ENCODE peak calls at places on chromosomes 12 and 14, in five cellular contexts. T, U, J, Q and O are unnamed samples.
A peak's percentile ranks its signal among the peaks of the same experiment; 100 is the strongest.

GRCh38 chr14:51401756-51402155 is 161.7 kb downstream of the TMX1 start:
- DNase-seq in U (no peak), J (no peak), Q (no peak), T (no peak), O (no peak)

GRCh38 chr12:84911331-84912190 is 1.0 kb downstream of the SLC6A15 start:
- DNase-seq in U (peak; percentile 53), Q (no peak), T (peak; percentile 90), J (no peak), O (peak; percentile 10)

GRCh38 chr12:68332726-68333630 is 816 bp upstream of the MDM1 start:
- DNase-seq in T (no peak), Q (no peak), U (no peak), J (no peak), O (no peak)

GRCh38 chr12:55729592-55730446 is 1.0 kb upstream of the CD63 start:
- DNase-seq in U (peak; percentile 86), T (peak; percentile 71), J (peak; percentile 79), Q (peak; percentile 40), O (peak; percentile 39)

GRCh38 chr12:102950107-102950949 is 7.1 kb upstream of the ASCL1 start:
- DNase-seq in J (no peak), T (no peak), U (peak; percentile 60), Q (no peak), O (no peak)

GRCh38 chr12:5505116-5505515 is 73.2 kb downstream of the NTF3 start:
- DNase-seq in Q (no peak), T (no peak), J (no peak), U (no peak), O (no peak)

GRCh38 chr12:56391721-56392120 is 29.1 kb upstream of the APOF start:
- DNase-seq in Q (no peak), T (no peak), U (no peak), J (no peak), O (no peak)

GRCh38 chr12:124174406-124174805 is 120.5 kb upstream of the RFLNA start:
- DNase-seq in T (peak; percentile 70), J (no peak), Q (no peak), U (no peak), O (no peak)

GRCh38 chr12:26791328-26791791 is 41.6 kb downstream of the ITPR2 start:
- DNase-seq in T (peak; percentile 72), U (no peak), Q (no peak), J (no peak), O (no peak)

GRCh38 chr12:45183263-45183662 is 32.6 kb upstream of the ANO6 start:
- DNase-seq in U (no peak), Q (no peak), T (peak; percentile 53), J (no peak), O (no peak)

GRCh38 chr12:94977766-94978468 is 25.6 kb downstream of the NDUFA12 start:
- DNase-seq in J (no peak), Q (no peak), U (no peak), T (no peak), O (no peak)

GRCh38 chr12:19222566-19222965 is 93.0 kb downstream of the PLEKHA5 start:
- DNase-seq in J (no peak), U (no peak), T (peak; percentile 41), Q (no peak), O (no peak)

GRCh38 chr12:121796855-121797751 is 3.6 kb upstream of the RHOF start:
- DNase-seq in J (no peak), Q (no peak), U (peak; percentile 92), T (peak; percentile 82), O (no peak)

GRCh38 chr14:68211421-68211820 is 391.8 kb downstream of the RAD51B start:
- DNase-seq in Q (no peak), T (peak; percentile 29), U (no peak), J (no peak), O (no peak)

GRCh38 chr14:88421286-88421685 is 35.8 kb downstream of the SPATA7 start:
- DNase-seq in T (peak; percentile 2), Q (no peak), U (no peak), J (no peak), O (no peak)

GRCh38 chr12:116604151-116604550 is 45.0 kb downstream of the MAP1LC3B2 start:
- DNase-seq in Q (no peak), U (no peak), J (no peak), T (no peak), O (peak; percentile 84)

GRCh38 chr12:99498756-99499155 is 148.8 kb upstream of the GARIN6 start:
- DNase-seq in T (peak; percentile 1), U (no peak), Q (no peak), J (no peak), O (no peak)

GRCh38 chr14:51884086-51884927 is 23.9 kb downstream of the GNG2 start:
- DNase-seq in T (peak; percentile 90), U (no peak), Q (no peak), J (no peak), O (no peak)

GRCh38 chr14:34562776-34563150 is 23.3 kb upstream of the EAPP start:
- DNase-seq in J (no peak), Q (no peak), U (no peak), T (no peak), O (no peak)

GRCh38 chr12:93868771-93869170 is 191.6 kb downstream of the CRADD start:
- DNase-seq in T (peak; percentile 91), Q (no peak), J (no peak), U (no peak), O (no peak)

GRCh38 chr12:16189849-16190248 is 87.6 kb downstream of the SLC15A5 start:
- DNase-seq in Q (no peak), T (peak; percentile 74), J (no peak), U (peak; percentile 3), O (no peak)

GRCh38 chr12:44464180-44464579 is 411.9 kb downstream of the NELL2 start:
- DNase-seq in T (no peak), U (no peak), Q (no peak), J (no peak), O (no peak)

GRCh38 chr14:106094654-106095189 is 568.3 kb downstream of the TMEM121 start:
- DNase-seq in J (peak; percentile 95), U (no peak), T (no peak), Q (peak; percentile 68), O (no peak)

GRCh38 chr14:94795372-94795771 is 25.5 kb upstream of the GSC start:
- DNase-seq in J (no peak), T (no peak), U (no peak), Q (no peak), O (no peak)

GRCh38 chr14:94753067-94753466 is 16.8 kb downstream of the GSC start:
- DNase-seq in J (no peak), U (no peak), T (no peak), Q (no peak), O (no peak)

GRCh38 chr12:124401563-124402180 is 106.8 kb downstream of the RFLNA start:
- DNase-seq in T (no peak), U (no peak), J (no peak), Q (no peak), O (no peak)

GRCh38 chr14:26281280-26281998 is 316.4 kb downstream of the NOVA1 start:
- DNase-seq in U (peak; percentile 19), T (peak; percentile 79), Q (no peak), J (no peak), O (no peak)

GRCh38 chr14:99257122-99257672 is 14.8 kb downstream of the BCL11B start:
- DNase-seq in U (no peak), Q (no peak), J (peak; percentile 19), T (no peak), O (no peak)